ENCODE peak calls at places on chromosome 22, in six cellular contexts. Q is NCI-H1417, M is foreskin fibroblast, O is AG09309, H is occipital lobe, C is hepatocyte. P is an unnamed sample.

GRCh38 chr22:27435839-27436581 is 365.5 kb downstream of the MN1 start:
- DNase-seq in Q (no peak), M (peak), O (no peak), H (no peak), C (peak), P (peak)

GRCh38 chr22:44940121-44940520 is 69.7 kb downstream of the PHF21B start:
- DNase-seq in Q (no peak), M (no peak), O (no peak), H (no peak), C (no peak), P (no peak)

GRCh38 chr22:19872779-19873137 is 18.1 kb upstream of the GNB1L start:
- DNase-seq in Q (peak), M (no peak), O (no peak), H (no peak), C (no peak), P (peak)

GRCh38 chr22:26287382-26288228 is 118.3 kb downstream of the SEZ6L start:
- DNase-seq in Q (no peak), M (no peak), O (no peak), H (no peak), C (no peak), P (no peak)

GRCh38 chr22:49589811-49590210 is 237.9 kb downstream of the BRD1 start:
- DNase-seq in Q (no peak), M (no peak), O (no peak), H (no peak), C (no peak), P (no peak)

GRCh38 chr22:37817705-37818311 is 5.4 kb upstream of the GALR3 start:
- DNase-seq in Q (peak), M (peak), O (no peak), H (peak), C (peak), P (peak)

GRCh38 chr22:30325065-30325720 is 1.5 kb downstream of the TBC1D10A start:
- DNase-seq in Q (no peak), M (peak), O (peak), H (no peak), C (peak), P (peak)

GRCh38 chr22:32685527-32685926 is 116.0 kb upstream of the TIMP3 start:
- DNase-seq in Q (no peak), M (no peak), O (no peak), H (no peak), C (no peak), P (no peak)

GRCh38 chr22:18044548-18045271 is 20.3 kb upstream of the MICAL3 start:
- DNase-seq in Q (peak), M (no peak), O (no peak), H (peak), C (no peak), P (no peak)

GRCh38 chr22:46245515-46245914 is 4.6 kb downstream of the CDPF1 start:
- DNase-seq in Q (peak), M (no peak), O (no peak), H (peak), C (no peak), P (no peak)

GRCh38 chr22:19644314-19645223 is 69.7 kb upstream of the SEPTIN5 start:
- DNase-seq in Q (no peak), M (no peak), O (no peak), H (no peak), C (no peak), P (no peak)

GRCh38 chr22:26429458-26430238 is 588 bp downstream of the ASPHD2 start:
- DNase-seq in Q (peak), M (no peak), O (no peak), H (no peak), C (peak), P (peak)

GRCh38 chr22:33470456-33470855 is 412.3 kb upstream of the SYN3 start:
- DNase-seq in Q (no peak), M (no peak), O (no peak), H (no peak), C (no peak), P (no peak)

GRCh38 chr22:36405671-36406070 is 17.9 kb upstream of the MYH9 start:
- DNase-seq in Q (no peak), M (no peak), O (no peak), H (no peak), C (no peak), P (no peak)

GRCh38 chr22:35542157-35542971 is 1.7 kb downstream of the RASD2 start:
- DNase-seq in Q (no peak), M (no peak), O (no peak), H (no peak), C (no peak), P (no peak)

P was measured in WERI-Rb-1.